ENCODE peak calls at places on chromosomes 12 and 14, in six cellular contexts. W is brain microvascular endothelial cell, F is fibroblast of pulmonary artery, G is tibial nerve, Q is colonic mucosa, T is heart right ventricle. Z is an unnamed sample.
A peak's percentile ranks its signal among the peaks of the same experiment; 100 is the strongest.

GRCh38 chr12:52168019-52168717 is 23.6 kb downstream of the KRT80 start:
- DNase-seq in W (peak; percentile 78), F (no peak), G (no peak), Q (no peak), T (no peak), Z (no peak)

GRCh38 chr14:32408018-32408417 is 78.9 kb downstream of the AKAP6 start:
- DNase-seq in W (no peak), F (peak; percentile 55), G (peak; percentile 11), Q (no peak), T (no peak), Z (no peak)

GRCh38 chr12:66947119-66947518 is 268.2 kb upstream of the GRIP1 start:
- DNase-seq in W (no peak), F (no peak), G (no peak), Q (no peak), T (no peak), Z (no peak)

GRCh38 chr12:4214912-4215861 is 58.4 kb upstream of the CCND2 start:
- DNase-seq in W (no peak), F (peak; percentile 21), G (peak; percentile 50), Q (peak; percentile 40), T (peak; percentile 57), Z (peak; percentile 67)

GRCh38 chr14:39265032-39265431 is 31.3 kb downstream of the MIA2 start:
- DNase-seq in W (peak; percentile 20), F (peak; percentile 73), G (no peak), Q (no peak), T (no peak), Z (no peak)

GRCh38 chr14:81517798-81518398 is 15.8 kb downstream of the SEL1L start:
- DNase-seq in W (peak; percentile 9), F (peak; percentile 41), G (no peak), Q (no peak), T (peak; percentile 21), Z (no peak)

GRCh38 chr12:15858348-15858747 is 23.8 kb upstream of the STRAP start:
- DNase-seq in W (no peak), F (no peak), G (no peak), Q (no peak), T (no peak), Z (no peak)

GRCh38 chr12:96070670-96071279 is 35.4 kb upstream of the LTA4H start:
- DNase-seq in W (no peak), F (peak; percentile 29), G (no peak), Q (no peak), T (no peak), Z (peak; percentile 29)

GRCh38 chr12:78672033-78672432 is 192.5 kb upstream of the SYT1 start:
- DNase-seq in W (no peak), F (no peak), G (no peak), Q (no peak), T (no peak), Z (no peak)

GRCh38 chr12:5794156-5794555 is 150.9 kb downstream of the ANO2 start:
- DNase-seq in W (no peak), F (no peak), G (no peak), Q (no peak), T (peak; percentile 13), Z (no peak)

GRCh38 chr14:21095430-21096205 is 2.8 kb downstream of the ZNF219 start:
- DNase-seq in W (no peak), F (peak; percentile 31), G (no peak), Q (no peak), T (no peak), Z (no peak)

GRCh38 chr14:77053046-77053841 is 24.7 kb upstream of the IRF2BPL start:
- DNase-seq in W (no peak), F (peak; percentile 77), G (peak; percentile 68), Q (peak; percentile 72), T (peak; percentile 82), Z (peak; percentile 81)

GRCh38 chr12:114625294-114625851 is 58.6 kb downstream of the TBX3 start:
- DNase-seq in W (peak; percentile 49), F (peak; percentile 75), G (no peak), Q (peak; percentile 41), T (no peak), Z (peak; percentile 52)
- TF ChIP-seq CTCF in W (peak; percentile 92), F (peak; percentile 93), G (peak; percentile 16), Q (peak; percentile 46), T (peak; percentile 65), Z (peak; percentile 73)

DNA sequence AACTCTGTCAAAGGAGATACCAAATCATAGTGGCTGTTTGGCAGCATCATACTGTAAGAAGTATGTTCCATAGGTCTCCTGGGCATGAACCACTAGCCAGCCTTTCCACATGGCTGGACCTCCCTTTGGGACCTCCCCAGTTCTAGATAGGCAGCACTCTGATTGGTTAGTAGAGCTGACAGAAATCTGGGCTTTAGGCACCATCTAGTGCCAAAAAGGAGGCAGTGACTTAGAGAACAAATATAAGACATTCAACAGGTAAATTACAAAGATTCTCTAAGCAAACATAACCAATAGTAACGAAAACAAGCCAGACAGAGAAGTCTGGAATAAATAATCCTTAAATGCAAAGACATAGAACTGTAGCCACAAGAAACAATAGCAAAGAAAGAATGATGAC is 148.0 kb upstream of the PDE3A start:
- DNase-seq in W (peak; percentile 38), F (peak; percentile 75), G (no peak), Q (no peak), T (no peak), Z (peak; percentile 16)
- TF ChIP-seq CTCF in W (peak; percentile 54), F (peak; percentile 39), G (no peak), Q (peak; percentile 24), T (peak; percentile 22), Z (no peak)

GRCh38 chr12:57133013-57133569 is 4.8 kb downstream of the LRP1 start:
- DNase-seq in W (peak; percentile 50), F (no peak), G (no peak), Q (peak; percentile 16), T (no peak), Z (no peak)
- TF ChIP-seq CTCF in W (no peak), F (no peak), G (no peak), Q (no peak), T (no peak), Z (no peak)

GRCh38 chr12:116916122-116916521 is 5.4 kb downstream of the FBXW8 start:
- DNase-seq in W (no peak), F (peak; percentile 41), G (no peak), Q (no peak), T (no peak), Z (no peak)

GRCh38 chr12:116915326-116915725 is 4.6 kb downstream of the FBXW8 start:
- DNase-seq in W (no peak), F (no peak), G (no peak), Q (no peak), T (no peak), Z (no peak)

GRCh38 chr12:116919247-116919671 is 8.5 kb downstream of the FBXW8 start:
- DNase-seq in W (no peak), F (no peak), G (no peak), Q (peak; percentile 63), T (no peak), Z (no peak)

GRCh38 chr12:116918464-116918863 is 7.7 kb downstream of the FBXW8 start:
- DNase-seq in W (no peak), F (no peak), G (no peak), Q (no peak), T (no peak), Z (no peak)

GRCh38 chr12:116916714-116917114 is 6.0 kb downstream of the FBXW8 start:
- DNase-seq in W (peak; percentile 68), F (peak; percentile 67), G (no peak), Q (peak; percentile 32), T (no peak), Z (peak; percentile 33)
- TF ChIP-seq CTCF in W (peak; percentile 73), F (peak; percentile 5), G (no peak), Q (no peak), T (peak; percentile 22), Z (no peak)

DNA sequence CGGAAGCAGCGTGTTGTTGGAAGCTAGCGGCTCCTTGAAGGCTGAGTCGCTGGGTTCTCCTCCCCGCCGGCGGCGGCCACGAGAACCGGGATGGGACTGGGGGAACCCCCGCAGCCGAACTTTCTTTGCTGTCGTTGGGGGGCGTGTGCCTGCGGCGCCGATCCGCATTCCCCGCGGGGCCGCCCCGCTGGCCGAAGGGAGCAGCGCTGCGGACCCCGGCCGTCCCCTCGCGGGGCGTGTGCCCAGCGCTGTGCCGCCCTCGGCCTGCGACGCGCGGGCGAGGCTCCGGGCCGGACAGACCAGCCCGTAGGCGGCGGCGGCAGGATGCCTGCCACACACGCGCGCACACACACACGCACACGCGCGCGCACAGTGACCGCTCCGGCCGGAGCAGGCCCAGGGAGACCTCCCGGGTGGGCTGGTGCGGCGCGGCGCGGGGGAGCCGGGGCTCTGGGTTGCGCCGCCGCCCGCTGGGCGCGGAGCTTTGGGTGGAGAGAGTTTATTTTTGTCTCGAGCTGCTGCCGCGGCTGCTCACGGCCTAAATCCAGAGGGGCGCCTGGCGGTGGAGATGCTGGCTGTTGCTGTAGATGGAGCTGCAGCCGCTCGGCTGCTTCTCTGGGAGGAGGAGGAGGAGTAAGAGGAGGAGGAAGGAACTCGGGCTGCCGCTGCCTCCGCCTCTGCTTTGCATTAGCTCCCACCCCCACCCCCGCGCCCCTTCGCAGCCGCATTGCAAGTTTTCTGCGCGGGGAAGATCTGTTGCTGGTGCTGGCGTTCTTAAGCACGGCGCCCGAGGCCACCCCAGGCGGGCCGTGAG is at the start of gene SAMD4A:
- DNase-seq in W (peak; percentile 82), F (peak; percentile 90), G (peak; percentile 71), Q (peak; percentile 77), T (peak; percentile 81), Z (peak; percentile 84)
- TF ChIP-seq CTCF in W (peak; percentile 67), F (peak; percentile 35), G (peak; percentile 56), Q (no peak), T (peak; percentile 60), Z (peak; percentile 21)

GRCh38 chr12:48817957-48818830 is at the start of gene CACNB3:
- DNase-seq in W (peak; percentile 51), F (peak; percentile 48), G (peak; percentile 68), Q (peak; percentile 84), T (peak; percentile 77), Z (peak; percentile 86)
- TF ChIP-seq CTCF in W (peak; percentile 3), F (no peak), G (no peak), Q (no peak), T (no peak), Z (no peak)

GRCh38 chr12:9346866-9347327 is 138.7 kb upstream of the PZP start:
- DNase-seq in W (no peak), F (no peak), G (no peak), Q (no peak), T (no peak), Z (no peak)
- TF ChIP-seq CTCF in W (no peak), F (no peak), G (no peak), Q (no peak), T (no peak), Z (no peak)

GRCh38 chr14:43795600-43796228 is 711.4 kb downstream of the FSCB start:
- DNase-seq in W (no peak), F (peak; percentile 56), G (no peak), Q (no peak), T (no peak), Z (no peak)
- TF ChIP-seq CTCF in W (no peak), F (peak; percentile 49), G (no peak), Q (no peak), T (no peak), Z (no peak)

GRCh38 chr14:95452176-95452889 is 64.1 kb downstream of the SYNE3 start:
- DNase-seq in W (peak; percentile 3), F (peak; percentile 22), G (no peak), Q (no peak), T (no peak), Z (no peak)
- TF ChIP-seq CTCF in W (peak; percentile 71), F (peak; percentile 55), G (peak; percentile 11), Q (no peak), T (peak; percentile 33), Z (peak; percentile 16)